ENCODE peak calls at places on chromosomes 11 and 22, in nine cellular contexts. One of them, this sample, is unnamed.

GRCh38 chr22:40499187-40499753 is 128.9 kb downstream of the SGSM3 start:
- DNase-seq in AG09309: peak
- DNase-seq in cardiac muscle cell: peak
- DNase-seq in PC-9: peak
- DNase-seq in Calu3: peak
- DNase-seq in fibroblast of mammary gland: peak
- DNase-seq in HFF-Myc: peak
- DNase-seq in transverse colon: no peak
- DNase-seq in right atrium auricular region: peak
- DNase-seq in this sample: no peak

GRCh38 chr11:117717485-117718314 is 79.3 kb downstream of the DSCAML1 start:
- DNase-seq in AG09309: no peak
- DNase-seq in cardiac muscle cell: no peak
- DNase-seq in PC-9: peak
- DNase-seq in Calu3: peak
- DNase-seq in fibroblast of mammary gland: no peak
- DNase-seq in HFF-Myc: no peak
- DNase-seq in transverse colon: peak
- DNase-seq in right atrium auricular region: no peak
- DNase-seq in this sample: no peak

GRCh38 chr11:47523491-47524199 is 29.3 kb downstream of the CELF1 start:
- DNase-seq in AG09309: peak
- DNase-seq in cardiac muscle cell: peak
- DNase-seq in PC-9: peak
- DNase-seq in Calu3: peak
- DNase-seq in fibroblast of mammary gland: peak
- DNase-seq in HFF-Myc: peak
- DNase-seq in transverse colon: no peak
- DNase-seq in right atrium auricular region: peak
- DNase-seq in this sample: peak

GRCh38 chr11:33388793-33389525 is 131.8 kb downstream of the HIPK3 start:
- DNase-seq in AG09309: no peak
- DNase-seq in cardiac muscle cell: no peak
- DNase-seq in PC-9: no peak
- DNase-seq in Calu3: no peak
- DNase-seq in fibroblast of mammary gland: no peak
- DNase-seq in HFF-Myc: no peak
- DNase-seq in transverse colon: no peak
- DNase-seq in right atrium auricular region: no peak
- DNase-seq in this sample: no peak

GRCh38 chr11:60878245-60879101 is 11.1 kb downstream of the ZP1 start:
- DNase-seq in AG09309: no peak
- DNase-seq in cardiac muscle cell: no peak
- DNase-seq in PC-9: peak
- DNase-seq in Calu3: no peak
- DNase-seq in fibroblast of mammary gland: no peak
- DNase-seq in HFF-Myc: no peak
- DNase-seq in transverse colon: no peak
- DNase-seq in right atrium auricular region: no peak
- DNase-seq in this sample: no peak

GRCh38 chr11:109229682-109230081 is 192.3 kb upstream of the C11orf87 start:
- DNase-seq in AG09309: no peak
- DNase-seq in cardiac muscle cell: no peak
- DNase-seq in PC-9: no peak
- DNase-seq in Calu3: no peak
- DNase-seq in fibroblast of mammary gland: no peak
- DNase-seq in HFF-Myc: no peak
- DNase-seq in transverse colon: no peak
- DNase-seq in right atrium auricular region: no peak
- DNase-seq in this sample: no peak

GRCh38 chr11:26254378-26254777 is 77.6 kb upstream of the ANO3 start:
- DNase-seq in AG09309: no peak
- DNase-seq in cardiac muscle cell: no peak
- DNase-seq in PC-9: no peak
- DNase-seq in Calu3: no peak
- DNase-seq in fibroblast of mammary gland: no peak
- DNase-seq in HFF-Myc: no peak
- DNase-seq in transverse colon: no peak
- DNase-seq in right atrium auricular region: no peak
- DNase-seq in this sample: no peak

GRCh38 chr22:26330971-26331625 is 98.0 kb upstream of the ASPHD2 start:
- DNase-seq in AG09309: no peak
- DNase-seq in cardiac muscle cell: peak
- DNase-seq in PC-9: no peak
- DNase-seq in Calu3: peak
- DNase-seq in fibroblast of mammary gland: peak
- DNase-seq in HFF-Myc: peak
- DNase-seq in transverse colon: peak
- DNase-seq in right atrium auricular region: no peak
- DNase-seq in this sample: no peak

GRCh38 chr22:28014141-28015055 is 95.3 kb upstream of the PITPNB start:
- DNase-seq in AG09309: no peak
- DNase-seq in cardiac muscle cell: no peak
- DNase-seq in PC-9: no peak
- DNase-seq in Calu3: no peak
- DNase-seq in fibroblast of mammary gland: no peak
- DNase-seq in HFF-Myc: no peak
- DNase-seq in transverse colon: no peak
- DNase-seq in right atrium auricular region: no peak
- DNase-seq in this sample: no peak

GRCh38 chr11:113697798-113698407 is 8.2 kb downstream of the TMPRSS5 start:
- DNase-seq in AG09309: no peak
- DNase-seq in cardiac muscle cell: no peak
- DNase-seq in PC-9: no peak
- DNase-seq in Calu3: no peak
- DNase-seq in fibroblast of mammary gland: peak
- DNase-seq in HFF-Myc: no peak
- DNase-seq in transverse colon: no peak
- DNase-seq in right atrium auricular region: no peak
- DNase-seq in this sample: no peak

GRCh38 chr11:65395961-65396530 is 9.6 kb downstream of the FRMD8 start:
- DNase-seq in AG09309: no peak
- DNase-seq in cardiac muscle cell: no peak
- DNase-seq in PC-9: no peak
- DNase-seq in Calu3: no peak
- DNase-seq in fibroblast of mammary gland: no peak
- DNase-seq in HFF-Myc: no peak
- DNase-seq in transverse colon: no peak
- DNase-seq in right atrium auricular region: no peak
- DNase-seq in this sample: no peak

GRCh38 chr11:120540744-120541143 is 29.2 kb downstream of the GRIK4 start:
- DNase-seq in AG09309: no peak
- DNase-seq in cardiac muscle cell: no peak
- DNase-seq in PC-9: no peak
- DNase-seq in Calu3: no peak
- DNase-seq in fibroblast of mammary gland: no peak
- DNase-seq in HFF-Myc: no peak
- DNase-seq in transverse colon: no peak
- DNase-seq in right atrium auricular region: no peak
- DNase-seq in this sample: no peak

GRCh38 chr11:60927600-60927999 is 3.3 kb downstream of the TMEM132A start:
- DNase-seq in AG09309: no peak
- DNase-seq in cardiac muscle cell: no peak
- DNase-seq in PC-9: no peak
- DNase-seq in Calu3: no peak
- DNase-seq in fibroblast of mammary gland: no peak
- DNase-seq in HFF-Myc: no peak
- DNase-seq in transverse colon: no peak
- DNase-seq in right atrium auricular region: no peak
- DNase-seq in this sample: no peak

GRCh38 chr22:24772493-24773220 is 1.9 kb downstream of the PIWIL3 start:
- DNase-seq in AG09309: no peak
- DNase-seq in cardiac muscle cell: peak
- DNase-seq in PC-9: no peak
- DNase-seq in Calu3: peak
- DNase-seq in fibroblast of mammary gland: peak
- DNase-seq in HFF-Myc: peak
- DNase-seq in transverse colon: no peak
- DNase-seq in right atrium auricular region: no peak
- DNase-seq in this sample: no peak

GRCh38 chr22:25186140-25186539 is 13.5 kb upstream of the CRYBB3 start:
- DNase-seq in AG09309: no peak
- DNase-seq in cardiac muscle cell: no peak
- DNase-seq in PC-9: no peak
- DNase-seq in Calu3: no peak
- DNase-seq in fibroblast of mammary gland: no peak
- DNase-seq in HFF-Myc: no peak
- DNase-seq in transverse colon: no peak
- DNase-seq in right atrium auricular region: no peak
- DNase-seq in this sample: no peak

DNA sequence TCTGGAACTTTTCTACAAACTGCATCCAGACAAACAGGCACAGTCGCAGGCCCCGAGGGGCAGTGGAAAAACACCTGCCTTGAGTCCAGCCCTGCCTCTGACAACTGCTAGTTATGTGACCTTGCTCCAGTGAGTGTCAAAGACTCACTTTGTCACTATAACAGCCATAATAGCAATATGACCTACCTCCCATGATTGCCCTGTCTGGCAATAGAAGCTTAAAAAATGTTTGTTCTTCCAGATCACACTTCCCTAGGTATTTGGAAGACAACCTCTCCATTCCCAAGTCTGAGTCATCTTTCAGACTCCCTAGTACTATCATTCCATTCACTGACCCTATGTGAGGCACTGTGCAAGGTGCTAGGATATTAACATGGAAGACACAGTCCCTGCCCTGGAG is 74.5 kb downstream of the RPL27A start:
- DNase-seq in AG09309: no peak
- DNase-seq in cardiac muscle cell: no peak
- DNase-seq in PC-9: no peak
- DNase-seq in Calu3: no peak
- DNase-seq in fibroblast of mammary gland: no peak
- DNase-seq in HFF-Myc: no peak
- DNase-seq in transverse colon: no peak
- DNase-seq in right atrium auricular region: no peak
- DNase-seq in this sample: no peak
- TF ChIP-seq CTCF in AG09309: no peak
- TF ChIP-seq CTCF in cardiac muscle cell: no peak
- TF ChIP-seq CTCF in PC-9: no peak
- TF ChIP-seq CTCF in Calu3: no peak
- TF ChIP-seq CTCF in fibroblast of mammary gland: no peak
- TF ChIP-seq CTCF in HFF-Myc: no peak
- TF ChIP-seq CTCF in transverse colon: no peak
- TF ChIP-seq CTCF in right atrium auricular region: no peak
- TF ChIP-seq CTCF in this sample: no peak

GRCh38 chr11:111700186-111700585 is 66.0 kb downstream of the PPP2R1B start:
- DNase-seq in AG09309: no peak
- DNase-seq in cardiac muscle cell: no peak
- DNase-seq in PC-9: no peak
- DNase-seq in Calu3: no peak
- DNase-seq in fibroblast of mammary gland: no peak
- DNase-seq in HFF-Myc: no peak
- DNase-seq in transverse colon: no peak
- DNase-seq in right atrium auricular region: no peak
- DNase-seq in this sample: no peak
- TF ChIP-seq CTCF in AG09309: no peak
- TF ChIP-seq CTCF in cardiac muscle cell: no peak
- TF ChIP-seq CTCF in PC-9: no peak
- TF ChIP-seq CTCF in Calu3: no peak
- TF ChIP-seq CTCF in fibroblast of mammary gland: no peak
- TF ChIP-seq CTCF in HFF-Myc: no peak
- TF ChIP-seq CTCF in transverse colon: no peak
- TF ChIP-seq CTCF in right atrium auricular region: no peak
- TF ChIP-seq CTCF in this sample: no peak

GRCh38 chr22:17638182-17638431 is 450 bp upstream of the BCL2L13 start:
- DNase-seq in AG09309: no peak
- DNase-seq in cardiac muscle cell: no peak
- DNase-seq in PC-9: no peak
- DNase-seq in Calu3: no peak
- DNase-seq in fibroblast of mammary gland: no peak
- DNase-seq in HFF-Myc: peak
- DNase-seq in transverse colon: no peak
- DNase-seq in right atrium auricular region: no peak
- DNase-seq in this sample: no peak
- TF ChIP-seq CTCF in AG09309: peak
- TF ChIP-seq CTCF in cardiac muscle cell: peak
- TF ChIP-seq CTCF in PC-9: no peak
- TF ChIP-seq CTCF in Calu3: no peak
- TF ChIP-seq CTCF in fibroblast of mammary gland: peak
- TF ChIP-seq CTCF in HFF-Myc: no peak
- TF ChIP-seq CTCF in transverse colon: no peak
- TF ChIP-seq CTCF in right atrium auricular region: no peak
- TF ChIP-seq CTCF in this sample: no peak

GRCh38 chr11:125871391-125872137 is 15.9 kb upstream of the HYLS1 start:
- DNase-seq in AG09309: no peak
- DNase-seq in cardiac muscle cell: peak
- DNase-seq in PC-9: no peak
- DNase-seq in Calu3: peak
- DNase-seq in fibroblast of mammary gland: peak
- DNase-seq in HFF-Myc: no peak
- DNase-seq in transverse colon: no peak
- DNase-seq in right atrium auricular region: no peak
- DNase-seq in this sample: peak
- TF ChIP-seq CTCF in AG09309: peak
- TF ChIP-seq CTCF in cardiac muscle cell: peak
- TF ChIP-seq CTCF in PC-9: peak
- TF ChIP-seq CTCF in Calu3: no peak
- TF ChIP-seq CTCF in fibroblast of mammary gland: peak
- TF ChIP-seq CTCF in HFF-Myc: peak
- TF ChIP-seq CTCF in transverse colon: peak
- TF ChIP-seq CTCF in right atrium auricular region: no peak
- TF ChIP-seq CTCF in this sample: no peak

DNA sequence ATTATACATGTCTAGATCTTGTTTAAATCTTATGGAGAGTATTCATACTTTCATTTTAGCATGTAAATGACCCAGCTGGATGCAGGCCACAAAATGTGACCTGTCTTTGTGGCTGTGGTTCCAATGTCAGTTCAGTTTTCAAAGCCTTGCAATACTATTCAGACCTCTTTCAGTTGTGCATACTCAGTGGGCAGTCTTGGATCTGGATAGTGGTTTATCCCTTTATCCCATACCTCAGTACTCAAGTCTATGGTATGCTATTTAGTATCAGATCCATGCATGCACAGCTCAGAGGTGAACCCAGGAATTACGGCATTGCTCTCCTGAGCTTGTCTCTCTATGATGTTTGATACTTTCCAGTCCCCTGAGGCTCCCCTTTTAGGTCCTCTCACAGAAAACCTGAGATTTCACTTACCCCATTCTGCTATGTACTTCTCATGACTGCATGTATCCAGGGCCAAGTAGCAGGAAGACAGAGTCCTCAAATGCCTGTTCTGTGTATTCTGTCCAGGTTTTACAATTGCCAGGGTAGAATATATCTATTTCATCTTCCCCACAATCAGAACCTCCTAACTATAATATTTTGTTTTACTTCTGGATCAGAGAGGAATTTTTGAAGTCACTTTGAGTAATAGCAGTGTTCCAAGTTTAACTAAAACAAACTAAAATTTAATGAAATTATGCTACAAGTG is 6.9 kb upstream of the P4HA3 start:
- DNase-seq in AG09309: no peak
- DNase-seq in cardiac muscle cell: no peak
- DNase-seq in PC-9: no peak
- DNase-seq in Calu3: no peak
- DNase-seq in fibroblast of mammary gland: peak
- DNase-seq in HFF-Myc: no peak
- DNase-seq in transverse colon: no peak
- DNase-seq in right atrium auricular region: no peak
- DNase-seq in this sample: no peak
- TF ChIP-seq CTCF in AG09309: no peak
- TF ChIP-seq CTCF in cardiac muscle cell: peak
- TF ChIP-seq CTCF in PC-9: no peak
- TF ChIP-seq CTCF in Calu3: no peak
- TF ChIP-seq CTCF in fibroblast of mammary gland: peak
- TF ChIP-seq CTCF in HFF-Myc: no peak
- TF ChIP-seq CTCF in transverse colon: no peak
- TF ChIP-seq CTCF in right atrium auricular region: no peak
- TF ChIP-seq CTCF in this sample: no peak